ENCODE peak calls at places on chromosomes 2 and 18, in six cellular contexts. F, Q, P, O, B and V are unnamed samples.
A peak's percentile ranks its signal among the peaks of the same experiment; 100 is the strongest.

GRCh38 chr2:177396630-177397460 is 4.3 kb downstream of the AGPS start:
- DNase-seq in F (no peak), Q (no peak), P (peak; percentile 93), O (no peak), B (no peak), V (no peak)

GRCh38 chr2:120180066-120180465 is 43.1 kb downstream of the TMEM185B start:
- DNase-seq in F (no peak), Q (no peak), P (no peak), O (no peak), B (no peak), V (no peak)

GRCh38 chr2:231710751-231711676 is 2.7 kb downstream of the PTMA start:
- DNase-seq in F (peak; percentile 27), Q (peak; percentile 20), P (no peak), O (no peak), B (no peak), V (no peak)

GRCh38 chr2:12303181-12304030 is 413.3 kb upstream of the TRIB2 start:
- DNase-seq in F (no peak), Q (no peak), P (no peak), O (no peak), B (no peak), V (no peak)

GRCh38 chr2:4895376-4895775 is 796.8 kb upstream of the SOX11 start:
- DNase-seq in F (no peak), Q (no peak), P (no peak), O (no peak), B (no peak), V (no peak)

GRCh38 chr2:69695850-69696216 is 46.1 kb upstream of the ANXA4 start:
- DNase-seq in F (no peak), Q (no peak), P (no peak), O (no peak), B (no peak), V (no peak)

GRCh38 chr2:104502904-104503303 is 351.0 kb upstream of the POU3F3 start:
- DNase-seq in F (no peak), Q (no peak), P (no peak), O (no peak), B (no peak), V (no peak)

GRCh38 chr18:42141439-42141838 is 186.4 kb downstream of the PIK3C3 start:
- DNase-seq in F (no peak), Q (no peak), P (peak; percentile 53), O (no peak), B (peak; percentile 40), V (no peak)

GRCh38 chr2:221002101-221002500 is 570.0 kb downstream of the EPHA4 start:
- DNase-seq in F (no peak), Q (no peak), P (no peak), O (no peak), B (no peak), V (no peak)

GRCh38 chr18:61606759-61607158 is 273.5 kb downstream of the CDH20 start:
- DNase-seq in F (peak; percentile 40), Q (peak; percentile 71), P (no peak), O (peak; percentile 81), B (peak; percentile 82), V (no peak)

GRCh38 chr2:136917281-136917680 is 151.9 kb downstream of the THSD7B start:
- DNase-seq in F (no peak), Q (no peak), P (no peak), O (no peak), B (peak; percentile 29), V (no peak)

GRCh38 chr2:289362-290089 is 1.6 kb upstream of the ALKAL2 start:
- DNase-seq in F (peak; percentile 59), Q (no peak), P (no peak), O (no peak), B (peak; percentile 57), V (no peak)

GRCh38 chr2:288002-288742 is at the start of gene ALKAL2:
- DNase-seq in F (peak; percentile 39), Q (no peak), P (no peak), O (no peak), B (peak; percentile 56), V (peak; percentile 29)

GRCh38 chr2:287471-287885 is 413 bp downstream of the ALKAL2 start:
- DNase-seq in F (peak; percentile 45), Q (no peak), P (no peak), O (no peak), B (peak; percentile 67), V (peak; percentile 39)

GRCh38 chr2:288743-289361 is 961 bp upstream of the ALKAL2 start:
- DNase-seq in F (no peak), Q (no peak), P (no peak), O (no peak), B (peak; percentile 71), V (no peak)

GRCh38 chr2:290090-290722 is 2.3 kb upstream of the ALKAL2 start:
- DNase-seq in F (peak; percentile 79), Q (peak; percentile 69), P (peak; percentile 76), O (no peak), B (peak; percentile 80), V (no peak)
- TF ChIP-seq POLR2AphosphoS5 in F (no peak), Q (peak; percentile 14), P (no peak), O (no peak), B (no peak), V (no peak)

DNA sequence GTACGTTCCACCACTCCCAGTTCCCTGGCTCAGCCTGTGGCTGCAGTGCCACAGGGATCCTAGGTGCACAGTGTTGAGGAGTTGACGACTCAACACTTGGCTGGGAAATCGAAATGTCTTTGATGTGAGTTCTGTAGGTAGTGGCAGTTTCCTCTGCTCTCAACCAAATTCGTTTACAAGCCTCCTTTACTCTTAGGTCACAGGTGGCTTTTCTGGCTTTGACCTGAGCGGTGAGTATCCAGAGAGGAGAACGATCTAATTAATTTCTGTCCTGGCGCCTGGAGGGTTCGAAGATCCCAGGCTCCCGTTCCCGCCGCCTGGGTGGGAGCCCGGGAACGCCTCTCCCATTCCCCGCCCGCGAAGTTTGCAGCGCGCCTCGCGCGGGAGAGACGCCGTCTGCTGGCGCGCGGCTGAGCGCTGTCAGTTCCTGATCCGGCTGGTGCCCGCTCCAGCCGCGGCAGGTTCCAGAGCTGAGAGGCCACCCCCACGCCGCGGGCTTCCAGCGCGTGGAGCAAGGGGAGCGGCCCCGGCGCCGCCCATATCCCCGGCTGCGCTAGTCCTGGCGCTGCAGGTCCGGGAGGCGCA is at the start of gene LAMA3:
- DNase-seq in F (peak; percentile 77), Q (peak; percentile 60), P (no peak), O (no peak), B (peak; percentile 59), V (no peak)
- TF ChIP-seq POLR2AphosphoS5 in F (peak; percentile 45), Q (peak; percentile 49), P (no peak), O (no peak), B (no peak), V (no peak)

GRCh38 chr18:23134780-23135678 is at the start of gene CABLES1:
- DNase-seq in F (peak; percentile 82), Q (peak; percentile 43), P (peak; percentile 74), O (no peak), B (peak; percentile 69), V (peak; percentile 47)
- TF ChIP-seq POLR2AphosphoS5 in F (peak; percentile 73), Q (no peak), P (peak; percentile 37), O (no peak), B (peak; percentile 16), V (peak; percentile 29)

GRCh38 chr2:227466887-227467285 is 5.1 kb upstream of the AGFG1 start:
- DNase-seq in F (no peak), Q (no peak), P (no peak), O (no peak), B (no peak), V (no peak)

GRCh38 chr2:227474406-227474805 is 2.5 kb downstream of the AGFG1 start:
- DNase-seq in F (no peak), Q (no peak), P (no peak), O (no peak), B (no peak), V (no peak)

GRCh38 chr2:227473019-227473461 is 1.1 kb downstream of the AGFG1 start:
- DNase-seq in F (no peak), Q (no peak), P (no peak), O (no peak), B (peak; percentile 70), V (no peak)

GRCh38 chr2:227472265-227473018 is 486 bp downstream of the AGFG1 start:
- DNase-seq in F (peak; percentile 37), Q (peak; percentile 7), P (no peak), O (no peak), B (peak; percentile 36), V (peak; percentile 56)

DNA sequence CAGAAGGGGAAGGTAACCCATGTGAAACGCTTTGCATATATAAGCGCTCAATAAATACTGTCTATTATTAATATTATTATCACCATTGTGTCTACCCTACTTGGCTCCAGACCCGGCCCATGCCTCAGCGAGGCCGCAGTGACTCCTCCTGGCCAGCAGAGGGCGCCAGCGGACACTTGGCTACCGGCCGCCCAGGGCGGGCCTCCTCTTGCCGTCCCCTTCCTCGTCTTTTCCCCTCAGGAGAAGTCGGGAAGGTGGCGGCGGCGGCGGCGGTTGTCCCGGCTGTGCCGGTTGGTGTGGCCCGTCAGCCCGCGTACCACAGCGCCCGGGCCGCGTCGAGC is at the start of gene AGFG1:
- DNase-seq in F (peak; percentile 89), Q (peak; percentile 78), P (peak; percentile 76), O (peak; percentile 50), B (peak; percentile 83), V (peak; percentile 86)
- TF ChIP-seq POLR2AphosphoS5 in F (peak; percentile 84), Q (peak; percentile 72), P (peak; percentile 68), O (peak; percentile 80), B (peak; percentile 81), V (peak; percentile 30)